ENCODE peak calls at places on chromosomes 4 and X, in five cellular contexts. One of them, this sample, is unnamed.
A peak's percentile ranks its signal among the peaks of the same experiment; 100 is the strongest.

GRCh38 chr4:145954924-145955339 is 16.3 kb upstream of the ZNF827 start:
- DNase-seq in cardiac muscle cell: no peak
- DNase-seq in heart right ventricle: no peak
- DNase-seq in fibroblast of lung: peak; percentile 78
- DNase-seq in DND-41: no peak
- DNase-seq in this sample: no peak

GRCh38 chr4:11367371-11367770 is 61.3 kb downstream of the HS3ST1 start:
- DNase-seq in DND-41: no peak
- DNase-seq in cardiac muscle cell: peak; percentile 27
- DNase-seq in fibroblast of lung: peak; percentile 23
- DNase-seq in heart right ventricle: peak; percentile 52
- DNase-seq in this sample: no peak

GRCh38 chr4:152585036-152585439 is 49.1 kb upstream of the FBXW7 start:
- DNase-seq in DND-41: no peak
- DNase-seq in fibroblast of lung: peak; percentile 26
- DNase-seq in heart right ventricle: no peak
- DNase-seq in cardiac muscle cell: no peak
- DNase-seq in this sample: no peak

GRCh38 chr4:177442623-177443155 is 452 bp upstream of the AGA start:
- DNase-seq in cardiac muscle cell: no peak
- DNase-seq in heart right ventricle: no peak
- DNase-seq in fibroblast of lung: no peak
- DNase-seq in DND-41: peak; percentile 39
- DNase-seq in this sample: peak; percentile 51

GRCh38 chr4:39609454-39609911 is 29.2 kb downstream of the SMIM14 start:
- DNase-seq in fibroblast of lung: no peak
- DNase-seq in cardiac muscle cell: no peak
- DNase-seq in heart right ventricle: no peak
- DNase-seq in DND-41: no peak
- DNase-seq in this sample: no peak

GRCh38 chr4:89196056-89196674 is 84.8 kb downstream of the TIGD2 start:
- DNase-seq in cardiac muscle cell: no peak
- DNase-seq in fibroblast of lung: peak; percentile 82
- DNase-seq in heart right ventricle: no peak
- DNase-seq in DND-41: no peak
- DNase-seq in this sample: no peak

GRCh38 chrX:21745756-21746155 is 12.2 kb downstream of the SMPX start:
- DNase-seq in cardiac muscle cell: peak; percentile 56
- DNase-seq in DND-41: peak; percentile 31
- DNase-seq in heart right ventricle: no peak
- DNase-seq in fibroblast of lung: peak; percentile 40
- DNase-seq in this sample: peak; percentile 53

GRCh38 chr4:104210420-104210819 is 284.3 kb downstream of the CXXC4 start:
- DNase-seq in DND-41: no peak
- DNase-seq in cardiac muscle cell: no peak
- DNase-seq in fibroblast of lung: no peak
- DNase-seq in heart right ventricle: no peak
- DNase-seq in this sample: no peak

GRCh38 chrX:153864561-153865320 is 21.2 kb downstream of the L1CAM start:
- DNase-seq in DND-41: no peak
- DNase-seq in cardiac muscle cell: no peak
- DNase-seq in heart right ventricle: no peak
- DNase-seq in fibroblast of lung: no peak
- DNase-seq in this sample: no peak

GRCh38 chr4:123750044-123750443 is 353.4 kb downstream of the SPRY1 start:
- DNase-seq in fibroblast of lung: no peak
- DNase-seq in DND-41: no peak
- DNase-seq in heart right ventricle: no peak
- DNase-seq in cardiac muscle cell: peak; percentile 18
- DNase-seq in this sample: no peak

GRCh38 chrX:48835524-48836329 is at the start of gene PCSK1N:
- DNase-seq in fibroblast of lung: no peak
- DNase-seq in DND-41: no peak
- DNase-seq in heart right ventricle: no peak
- DNase-seq in cardiac muscle cell: no peak
- DNase-seq in this sample: peak; percentile 37

GRCh38 chr4:160848901-160849735 is 1314.7 kb downstream of the FSTL5 start:
- DNase-seq in DND-41: no peak
- DNase-seq in cardiac muscle cell: peak; percentile 58
- DNase-seq in fibroblast of lung: peak; percentile 1
- DNase-seq in heart right ventricle: no peak
- DNase-seq in this sample: no peak

GRCh38 chr4:17811078-17811603 is 362 bp downstream of the NCAPG start:
- DNase-seq in DND-41: peak; percentile 46
- DNase-seq in heart right ventricle: peak; percentile 25
- DNase-seq in cardiac muscle cell: no peak
- DNase-seq in fibroblast of lung: no peak
- DNase-seq in this sample: no peak

GRCh38 chr4:183260491-183261151 is 59.5 kb downstream of the CLDN22 start:
- DNase-seq in fibroblast of lung: no peak
- DNase-seq in heart right ventricle: no peak
- DNase-seq in DND-41: no peak
- DNase-seq in cardiac muscle cell: no peak
- DNase-seq in this sample: no peak

GRCh38 chr4:79688696-79689095 is 280.7 kb upstream of the GK2 start:
- DNase-seq in fibroblast of lung: no peak
- DNase-seq in heart right ventricle: no peak
- DNase-seq in cardiac muscle cell: no peak
- DNase-seq in DND-41: no peak
- DNase-seq in this sample: no peak

GRCh38 chrX:150841466-150842197 is 56.8 kb downstream of the CD99L2 start:
- DNase-seq in cardiac muscle cell: no peak
- DNase-seq in DND-41: no peak
- DNase-seq in fibroblast of lung: peak; percentile 12
- DNase-seq in heart right ventricle: no peak
- DNase-seq in this sample: no peak

GRCh38 chrX:38262715-38263620 is 42.3 kb upstream of the SRPX start:
- DNase-seq in DND-41: no peak
- DNase-seq in fibroblast of lung: peak; percentile 95
- DNase-seq in cardiac muscle cell: no peak
- DNase-seq in heart right ventricle: no peak
- DNase-seq in this sample: no peak

GRCh38 chr4:181612240-181612639 is 631.0 kb upstream of the TENM3 start:
- DNase-seq in cardiac muscle cell: no peak
- DNase-seq in heart right ventricle: no peak
- DNase-seq in fibroblast of lung: no peak
- DNase-seq in DND-41: no peak
- DNase-seq in this sample: no peak

GRCh38 chr4:158179465-158179864 is 6.6 kb upstream of the GASK1B start:
- DNase-seq in heart right ventricle: no peak
- DNase-seq in fibroblast of lung: no peak
- DNase-seq in cardiac muscle cell: no peak
- DNase-seq in DND-41: no peak
- DNase-seq in this sample: no peak

GRCh38 chr4:123838426-123838825 is 441.8 kb downstream of the SPRY1 start:
- DNase-seq in DND-41: no peak
- DNase-seq in heart right ventricle: no peak
- DNase-seq in cardiac muscle cell: no peak
- DNase-seq in fibroblast of lung: no peak
- DNase-seq in this sample: no peak

GRCh38 chr4:95593992-95594391 is 45.2 kb upstream of the UNC5C start:
- DNase-seq in fibroblast of lung: no peak
- DNase-seq in cardiac muscle cell: no peak
- DNase-seq in DND-41: no peak
- DNase-seq in heart right ventricle: no peak
- DNase-seq in this sample: no peak

GRCh38 chr4:79626102-79626501 is 218.1 kb upstream of the GK2 start:
- DNase-seq in fibroblast of lung: peak; percentile 43
- DNase-seq in heart right ventricle: no peak
- DNase-seq in DND-41: no peak
- DNase-seq in cardiac muscle cell: no peak
- DNase-seq in this sample: no peak

GRCh38 chrX:13077168-13077567 is 32.7 kb upstream of the FAM9C start:
- DNase-seq in heart right ventricle: no peak
- DNase-seq in fibroblast of lung: no peak
- DNase-seq in cardiac muscle cell: no peak
- DNase-seq in DND-41: peak; percentile 38
- DNase-seq in this sample: no peak

GRCh38 chr4:125169192-125169591 is 145.6 kb upstream of the FAT4 start:
- DNase-seq in heart right ventricle: no peak
- DNase-seq in cardiac muscle cell: no peak
- DNase-seq in DND-41: no peak
- DNase-seq in fibroblast of lung: no peak
- DNase-seq in this sample: no peak

DNA sequence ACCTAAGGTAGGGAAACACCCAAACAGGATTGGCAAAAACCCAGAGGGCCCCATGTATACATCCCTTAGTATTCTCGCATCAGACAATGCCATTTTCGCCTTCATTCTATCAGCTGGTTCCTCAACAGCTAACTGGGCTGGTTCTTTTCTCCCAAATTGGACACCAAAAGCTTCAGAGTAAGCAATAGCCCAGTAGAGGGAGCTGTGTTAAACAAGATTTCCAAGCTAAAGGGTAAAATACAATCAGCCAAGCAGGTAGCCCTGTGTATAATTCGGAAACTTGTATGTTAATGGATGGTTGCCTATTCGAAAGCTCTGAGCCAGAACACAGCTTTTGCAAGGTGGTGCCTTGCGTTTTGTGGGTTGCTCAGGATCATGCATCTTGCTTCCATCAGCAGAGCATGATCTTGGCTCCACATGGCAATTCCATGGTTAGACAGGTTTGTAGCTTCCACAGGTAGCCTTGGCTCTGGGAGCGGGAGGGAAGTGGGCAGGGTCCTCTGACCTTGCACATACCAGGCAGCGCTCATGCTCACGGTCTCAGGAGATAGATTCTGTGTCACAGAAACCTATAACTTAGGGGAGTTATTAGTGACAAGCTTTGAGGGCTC is 115.2 kb upstream of the LNX1 start:
- DNase-seq in heart right ventricle: no peak
- DNase-seq in cardiac muscle cell: peak; percentile 73
- DNase-seq in fibroblast of lung: peak; percentile 83
- DNase-seq in DND-41: no peak
- DNase-seq in this sample: no peak
- TF ChIP-seq CTCF in heart right ventricle: peak; percentile 74
- TF ChIP-seq CTCF in cardiac muscle cell: peak; percentile 77
- TF ChIP-seq CTCF in fibroblast of lung: peak; percentile 70
- TF ChIP-seq CTCF in DND-41: peak; percentile 37
- TF ChIP-seq CTCF in this sample: no peak

DNA sequence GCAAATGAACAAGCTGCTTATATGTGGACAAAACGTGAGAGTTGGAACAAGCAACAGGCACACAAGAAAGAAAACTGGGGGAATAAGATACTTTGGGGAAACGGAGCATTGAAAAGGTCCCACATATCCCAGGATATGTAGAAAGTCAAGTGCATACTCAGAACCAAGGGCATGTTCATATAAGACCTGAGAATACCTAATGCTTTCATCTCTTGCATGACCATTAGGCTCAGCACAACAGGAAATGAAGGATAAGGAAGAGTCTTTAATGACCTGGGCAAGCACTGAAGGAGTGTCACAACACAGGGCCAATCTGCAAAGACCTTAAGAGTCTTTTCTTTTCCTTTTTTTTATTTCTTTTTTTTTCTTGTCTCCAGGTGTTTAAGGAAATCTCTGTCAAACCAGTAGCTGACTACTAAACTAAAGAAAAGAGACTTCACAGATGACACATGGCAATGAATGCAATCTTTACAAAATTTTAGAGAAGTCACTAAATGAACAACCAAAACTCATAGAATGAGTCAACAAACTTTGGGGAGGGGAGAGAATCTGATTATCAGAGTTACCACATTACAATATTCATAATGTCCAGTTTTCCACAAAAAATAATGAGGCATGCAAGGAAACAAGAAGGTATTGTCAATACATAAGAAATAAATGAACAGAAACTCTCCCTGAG is 67.9 kb upstream of the STK26 start:
- DNase-seq in fibroblast of lung: no peak
- DNase-seq in DND-41: no peak
- DNase-seq in heart right ventricle: no peak
- DNase-seq in cardiac muscle cell: no peak
- DNase-seq in this sample: no peak
- H3K27me3 ChIP-seq in fibroblast of lung: no peaks in the 10 kb centered on the region
- H3K27me3 ChIP-seq in DND-41: no peaks in the 10 kb centered on the region
- H3K27me3 ChIP-seq in heart right ventricle: no peaks in the 10 kb centered on the region
- H3K27me3 ChIP-seq in cardiac muscle cell: no peaks in the 10 kb centered on the region
- H3K27me3 ChIP-seq in this sample: no peaks in the 10 kb centered on the region

DNA sequence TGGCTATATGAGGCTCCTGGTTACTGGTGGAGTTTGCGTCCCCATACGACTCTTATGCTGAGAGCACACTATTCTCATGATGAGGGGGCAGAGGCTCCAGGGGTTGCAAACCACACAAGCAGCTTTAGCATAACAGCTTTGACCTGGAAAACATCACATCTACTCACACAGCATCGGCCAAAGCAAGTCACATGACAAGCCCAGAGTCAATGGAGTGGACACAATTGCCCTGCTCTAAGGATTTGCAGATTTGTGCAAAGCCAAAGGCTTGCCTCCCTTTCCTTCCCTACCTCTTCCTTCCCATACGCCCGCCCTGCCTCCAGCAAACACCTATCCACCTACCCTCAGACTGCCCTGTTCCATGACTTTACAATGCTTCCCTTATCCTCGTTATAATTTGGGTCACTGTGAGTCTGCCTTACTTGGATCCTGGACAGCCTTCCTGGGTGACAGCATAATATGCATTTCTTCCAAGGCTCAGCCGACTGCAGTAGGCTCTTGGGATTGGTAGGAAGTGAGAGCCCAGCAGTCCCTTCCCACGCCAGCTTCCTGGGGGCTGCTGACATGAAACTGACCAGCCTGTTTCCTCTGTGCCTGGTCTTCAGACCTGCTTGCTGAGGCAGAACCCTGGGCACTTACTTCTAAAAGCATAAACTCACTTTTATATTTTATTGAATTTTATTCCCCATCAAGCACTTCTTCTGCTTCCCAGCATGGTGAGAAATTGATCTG is 208.2 kb upstream of the PSAPL1 start:
- DNase-seq in DND-41: no peak
- DNase-seq in fibroblast of lung: no peak
- DNase-seq in cardiac muscle cell: no peak
- DNase-seq in heart right ventricle: no peak
- DNase-seq in this sample: no peak
- H3K4me1 ChIP-seq in DND-41: no peaks in the 10 kb centered on the region
- H3K4me1 ChIP-seq in fibroblast of lung: peaks cover 4% of the 10 kb centered on the region
- H3K4me1 ChIP-seq in cardiac muscle cell: no peaks in the 10 kb centered on the region
- H3K4me1 ChIP-seq in heart right ventricle: no peaks in the 10 kb centered on the region
- H3K4me1 ChIP-seq in this sample: peaks cover 18% of the 10 kb centered on the region

DNA sequence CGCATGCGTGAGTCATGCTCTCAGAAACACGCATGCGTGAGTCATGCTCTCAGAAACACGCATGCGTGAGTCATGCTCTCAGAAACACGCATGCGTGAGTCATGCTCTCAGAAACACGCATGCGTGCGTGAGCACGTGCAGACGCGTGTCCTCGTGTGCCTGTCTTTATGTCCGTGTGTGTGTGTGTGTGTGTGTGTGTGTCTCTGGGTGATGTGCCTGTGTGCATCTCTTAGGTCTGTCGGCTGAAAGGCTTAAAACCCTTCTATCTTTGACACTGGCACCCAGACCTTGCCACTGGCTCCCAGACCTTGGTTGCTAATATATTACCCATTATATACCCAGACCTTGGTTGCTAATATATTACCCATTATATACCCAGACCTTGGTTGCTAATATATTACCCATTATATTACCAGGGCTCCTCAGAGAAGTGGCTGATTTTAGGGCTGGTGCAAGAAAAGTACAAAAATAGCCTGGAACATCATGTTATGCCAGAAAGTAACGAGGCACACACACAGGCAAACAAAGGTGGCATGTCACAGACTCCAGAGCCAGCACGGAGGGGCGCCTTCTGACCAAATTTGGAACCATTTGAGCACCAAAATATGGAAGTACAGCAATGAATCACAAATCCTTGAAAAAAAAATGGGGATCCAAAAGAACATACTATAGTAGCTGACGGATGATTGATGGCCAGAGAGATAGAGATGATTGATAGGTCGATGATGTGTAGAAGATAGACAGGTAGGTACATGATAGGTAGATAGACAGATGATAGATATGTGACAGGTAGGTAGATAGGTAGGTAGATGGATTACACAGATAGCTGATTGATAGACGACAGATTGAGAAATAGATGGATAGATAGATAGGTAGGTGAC is 19.2 kb upstream of the ADRA2C start:
- DNase-seq in DND-41: no peak
- DNase-seq in heart right ventricle: no peak
- DNase-seq in fibroblast of lung: no peak
- DNase-seq in cardiac muscle cell: no peak
- DNase-seq in this sample: no peak
- TF ChIP-seq CTCF in DND-41: no peak
- TF ChIP-seq CTCF in heart right ventricle: no peak
- TF ChIP-seq CTCF in fibroblast of lung: no peak
- TF ChIP-seq CTCF in cardiac muscle cell: no peak
- TF ChIP-seq CTCF in this sample: no peak